ENCODE peak calls at places on chromosomes 6 and 20, in eight cellular contexts. S, T, V, R, C, B, L and Z are unnamed samples.

GRCh38 chr6:119044263-119044662 is 34.2 kb downstream of the FAM184A start:
- DNase-seq in S (no peak), T (no peak), V (no peak), R (no peak), C (no peak), B (no peak), L (no peak), Z (no peak)

GRCh38 chr20:5222919-5223634 is 93.7 kb downstream of the PROKR2 start:
- DNase-seq in S (peak; percentile 64), T (peak; percentile 49), V (peak; percentile 71), R (peak; percentile 75), C (peak; percentile 13), B (peak; percentile 22), L (peak; percentile 31), Z (peak; percentile 73)

GRCh38 chr6:75437451-75438185 is 56.0 kb downstream of the FILIP1 start:
- DNase-seq in S (no peak), T (no peak), V (no peak), R (no peak), C (no peak), B (no peak), L (no peak), Z (peak; percentile 74)

GRCh38 chr20:19783966-19784401 is 25.9 kb downstream of the RIN2 start:
- DNase-seq in S (no peak), T (no peak), V (no peak), R (no peak), C (no peak), B (no peak), L (no peak), Z (peak; percentile 57)

GRCh38 chr6:91482498-91482897 is 895.6 kb upstream of the MAP3K7 start:
- DNase-seq in S (no peak), T (no peak), V (no peak), R (peak; percentile 3), C (no peak), B (no peak), L (no peak), Z (no peak)

GRCh38 chr6:35677456-35677855 is 11.3 kb downstream of the FKBP5 start:
- DNase-seq in S (no peak), T (no peak), V (no peak), R (no peak), C (no peak), B (no peak), L (no peak), Z (no peak)

GRCh38 chr6:7100751-7101078 is 7.0 kb upstream of the RREB1 start:
- DNase-seq in S (no peak), T (no peak), V (no peak), R (no peak), C (no peak), B (no peak), L (no peak), Z (no peak)

GRCh38 chr20:43894531-43894930 is 20.1 kb upstream of the TOX2 start:
- DNase-seq in S (no peak), T (no peak), V (no peak), R (no peak), C (no peak), B (no peak), L (no peak), Z (no peak)

GRCh38 chr6:73391735-73392134 is 2.9 kb upstream of the DDX43 start:
- DNase-seq in S (no peak), T (no peak), V (no peak), R (no peak), C (no peak), B (no peak), L (no peak), Z (no peak)

GRCh38 chr6:35669441-35669776 is 19.3 kb downstream of the FKBP5 start:
- DNase-seq in S (peak; percentile 16), T (no peak), V (no peak), R (peak; percentile 57), C (no peak), B (no peak), L (no peak), Z (peak; percentile 54)

GRCh38 chr6:136549359-136550044 is 720 bp downstream of the MAP7 start:
- DNase-seq in S (peak; percentile 9), T (peak; percentile 37), V (peak; percentile 18), R (no peak), C (no peak), B (peak; percentile 34), L (no peak), Z (no peak)

GRCh38 chr20:38171301-38172010 is 6.4 kb upstream of the TGM2 start:
- DNase-seq in S (no peak), T (peak; percentile 93), V (no peak), R (no peak), C (no peak), B (no peak), L (no peak), Z (no peak)

GRCh38 chr6:81999826-82000225 is 247.3 kb upstream of the TENT5A start:
- DNase-seq in S (no peak), T (no peak), V (no peak), R (no peak), C (no peak), B (no peak), L (no peak), Z (no peak)

GRCh38 chr20:39269031-39269461 is 306.9 kb downstream of the DHX35 start:
- DNase-seq in S (peak; percentile 63), T (peak; percentile 43), V (peak; percentile 51), R (peak; percentile 56), C (no peak), B (peak; percentile 66), L (peak; percentile 19), Z (peak; percentile 34)

GRCh38 chr20:48455606-48456360 is 372.0 kb downstream of the PREX1 start:
- DNase-seq in S (no peak), T (peak; percentile 91), V (no peak), R (no peak), C (no peak), B (no peak), L (no peak), Z (peak; percentile 29)

GRCh38 chr6:117505337-117505736 is 22.9 kb downstream of the DCBLD1 start:
- DNase-seq in S (no peak), T (no peak), V (no peak), R (no peak), C (no peak), B (no peak), L (no peak), Z (no peak)

GRCh38 chr6:145075425-145075824 is 659.9 kb downstream of the EPM2A start:
- DNase-seq in S (no peak), T (peak; percentile 16), V (no peak), R (peak; percentile 28), C (no peak), B (no peak), L (no peak), Z (no peak)

GRCh38 chr6:21836772-21837460 is 243.4 kb downstream of the SOX4 start:
- DNase-seq in S (no peak), T (no peak), V (no peak), R (no peak), C (no peak), B (no peak), L (no peak), Z (no peak)

GRCh38 chr20:43520074-43520473 is 12.6 kb downstream of the L3MBTL1 start:
- DNase-seq in S (no peak), T (no peak), V (no peak), R (no peak), C (no peak), B (no peak), L (no peak), Z (no peak)